ENCODE peak calls at places on chromosomes 12 and 14, in five cellular contexts. N is A549; G is SW480; W is NB4; K is activated CD4-positive, alpha-beta T cell treated with anti-CD3 and anti-CD28 coated beads for 4 hours. E is an unnamed sample.

GRCh38 chr14:102126807-102127455 is 12.8 kb upstream of the WDR20 start:
- DNase-seq in N (no peak), G (no peak), W (no peak), K (no peak), E (no peak)

GRCh38 chr12:7628401-7628961 is 37.2 kb downstream of the APOBEC1 start:
- DNase-seq in N (no peak), G (no peak), W (no peak), K (no peak), E (no peak)

GRCh38 chr14:35277179-35277578 is 15.0 kb upstream of the PSMA6 start:
- DNase-seq in N (no peak), G (no peak), W (no peak), K (no peak), E (peak)

GRCh38 chr14:79044894-79045624 is 874.9 kb downstream of the NRXN3 start:
- DNase-seq in N (peak), G (peak), W (no peak), K (no peak), E (no peak)

GRCh38 chr12:52258335-52258901 is 16.0 kb upstream of the KRT86 start:
- DNase-seq in N (no peak), G (no peak), W (peak), K (no peak), E (no peak)

GRCh38 chr14:78325911-78326310 is 155.7 kb downstream of the NRXN3 start:
- DNase-seq in N (no peak), G (no peak), W (no peak), K (no peak), E (no peak)

GRCh38 chr14:65910108-65910507 is 497.6 kb downstream of the FUT8 start:
- DNase-seq in N (peak), G (no peak), W (no peak), K (no peak), E (no peak)

GRCh38 chr14:75289840-75290388 is 11.3 kb downstream of the FOS start:
- DNase-seq in N (no peak), G (no peak), W (no peak), K (no peak), E (no peak)

GRCh38 chr12:127592278-127592677 is 674.7 kb upstream of the TMEM132C start:
- DNase-seq in N (no peak), G (no peak), W (no peak), K (no peak), E (no peak)

GRCh38 chr14:91063119-91063518 is 2.7 kb upstream of the RPS6KA5 start:
- DNase-seq in N (peak), G (no peak), W (peak), K (no peak), E (no peak)

GRCh38 chr12:68745376-68745903 is 536 bp upstream of the SLC35E3 start:
- DNase-seq in N (no peak), G (peak), W (peak), K (no peak), E (no peak)

GRCh38 chr14:75279153-75279738 is 618 bp downstream of the FOS start:
- DNase-seq in N (peak), G (peak), W (peak), K (peak), E (no peak)

GRCh38 chr14:64645220-64645891 is 58.9 kb upstream of the PLEKHG3 start:
- DNase-seq in N (peak), G (peak), W (no peak), K (no peak), E (no peak)

GRCh38 chr12:122866379-122866778 is 29.5 kb downstream of the VPS37B start:
- DNase-seq in N (no peak), G (no peak), W (no peak), K (no peak), E (peak)

GRCh38 chr14:90717916-90718315 is 98.3 kb downstream of the TTC7B start:
- DNase-seq in N (no peak), G (no peak), W (no peak), K (no peak), E (no peak)

GRCh38 chr14:32074887-32075572 is 2.1 kb upstream of the ARHGAP5 start:
- DNase-seq in N (peak), G (peak), W (no peak), K (no peak), E (no peak)

GRCh38 chr14:50944647-50945413 is 547 bp upstream of the PYGL start:
- DNase-seq in N (peak), G (peak), W (peak), K (no peak), E (peak)

GRCh38 chr14:64040044-64040443 is 187.2 kb downstream of the SYNE2 start:
- DNase-seq in N (peak), G (no peak), W (no peak), K (no peak), E (no peak)

GRCh38 chr12:47270782-47271664 is 191.3 kb upstream of the AMIGO2 start:
- DNase-seq in N (peak), G (peak), W (peak), K (peak), E (no peak)

GRCh38 chr14:32468955-32469354 is 139.9 kb downstream of the AKAP6 start:
- DNase-seq in N (peak), G (peak), W (no peak), K (no peak), E (peak)

GRCh38 chr14:28382460-28383220 is 383.9 kb upstream of the FOXG1 start:
- DNase-seq in N (peak), G (peak), W (no peak), K (no peak), E (no peak)

GRCh38 chr12:121860257-121860656 is 1.6 kb upstream of the HPD start:
- DNase-seq in N (no peak), G (no peak), W (no peak), K (no peak), E (no peak)

GRCh38 chr12:69949324-69949723 is 124.3 kb downstream of the MYRFL start:
- DNase-seq in N (no peak), G (no peak), W (no peak), K (no peak), E (no peak)

GRCh38 chr12:51947597-51947996 is 3.9 kb upstream of the ACVR1B start:
- DNase-seq in N (no peak), G (no peak), W (no peak), K (no peak), E (no peak)

GRCh38 chr14:71582705-71583104 is 349.5 kb upstream of the RGS6 start:
- DNase-seq in N (no peak), G (no peak), W (no peak), K (no peak), E (no peak)

GRCh38 chr12:103821773-103822172 is 19.3 kb downstream of the NT5DC3 start:
- DNase-seq in N (no peak), G (no peak), W (no peak), K (no peak), E (no peak)

GRCh38 chr12:6452245-6452731 is 446 bp downstream of the TAPBPL start:
- DNase-seq in N (no peak), G (no peak), W (no peak), K (no peak), E (no peak)

GRCh38 chr12:50117057-50117622 is 5.1 kb downstream of the COX14 start:
- DNase-seq in N (no peak), G (no peak), W (no peak), K (no peak), E (no peak)

GRCh38 chr12:9731797-9732196 is 1.1 kb downstream of the CLECL1 start:
- DNase-seq in N (no peak), G (no peak), W (peak), K (no peak), E (no peak)

GRCh38 chr12:69196302-69197288 is 42.8 kb upstream of the CPSF6 start:
- DNase-seq in N (peak), G (peak), W (peak), K (no peak), E (no peak)

GRCh38 chr14:78440351-78440750 is 270.2 kb downstream of the NRXN3 start:
- DNase-seq in N (no peak), G (no peak), W (no peak), K (no peak), E (no peak)

GRCh38 chr14:42192659-42193425 is 586.2 kb downstream of the LRFN5 start:
- DNase-seq in N (peak), G (peak), W (no peak), K (no peak), E (peak)

GRCh38 chr12:69639400-69640016 is 28.8 kb upstream of the LRRC10 start:
- DNase-seq in N (peak), G (peak), W (peak), K (peak), E (peak)

GRCh38 chr12:5184159-5184558 is 140.5 kb downstream of the KCNA5 start:
- DNase-seq in N (no peak), G (no peak), W (no peak), K (no peak), E (no peak)

GRCh38 chr14:92607702-92608429 is 94.3 kb downstream of the RIN3 start:
- DNase-seq in N (peak), G (no peak), W (no peak), K (no peak), E (no peak)

GRCh38 chr14:104665663-104666522 is 23.5 kb upstream of the INF2 start:
- DNase-seq in N (peak), G (peak), W (no peak), K (peak), E (peak)

GRCh38 chr14:104665092-104665662 is 24.2 kb upstream of the INF2 start:
- DNase-seq in N (no peak), G (no peak), W (no peak), K (no peak), E (no peak)

GRCh38 chr14:39060818-39061437 is 42.1 kb downstream of the SEC23A start:
- DNase-seq in N (no peak), G (no peak), W (no peak), K (no peak), E (no peak)

GRCh38 chr12:29283969-29284368 is 97.0 kb downstream of the ERGIC2 start:
- DNase-seq in N (no peak), G (no peak), W (no peak), K (no peak), E (no peak)

GRCh38 chr14:85333313-85333712 is 196.6 kb upstream of the FLRT2 start:
- DNase-seq in N (peak), G (no peak), W (no peak), K (no peak), E (no peak)

E was measured in T47D.